ENCODE peak calls at places on chromosomes 4 and X, in five cellular contexts. X, E, K, O and N are unnamed samples.

GRCh38 chr4:154078504-154079350 is 289.8 kb upstream of the SFRP2 start:
- DNase-seq in X (no peak), E (no peak), K (no peak), O (no peak), N (no peak)

GRCh38 chr4:155017426-155017825 is 191.0 kb upstream of the NPY2R start:
- DNase-seq in E (no peak), O (no peak), X (no peak), K (no peak), N (no peak)

GRCh38 chr4:53919605-53920004 is 144.8 kb downstream of the CHIC2 start:
- DNase-seq in X (no peak), E (peak; percentile 35), O (no peak), K (peak; percentile 22), N (no peak)

GRCh38 chr4:14520171-14520570 is 482.1 kb upstream of the CPEB2 start:
- DNase-seq in E (peak; percentile 69), O (no peak), K (no peak), X (no peak), N (peak; percentile 12)

GRCh38 chr4:108043536-108043935 is 53.8 kb downstream of the HADH start:
- DNase-seq in E (no peak), X (no peak), O (no peak), K (no peak), N (no peak)

GRCh38 chr4:77073106-77073858 is 2.5 kb downstream of the CCNI start:
- DNase-seq in X (no peak), E (peak; percentile 59), O (no peak), K (peak; percentile 60), N (no peak)

GRCh38 chr4:53682196-53682595 is 90.9 kb upstream of the LNX1 start:
- DNase-seq in K (peak; percentile 84), E (no peak), O (no peak), X (no peak), N (peak; percentile 17)

GRCh38 chrX:856901-857300 is 226.3 kb downstream of the SHOX start:
- DNase-seq in E (no peak), K (no peak), O (no peak), X (no peak), N (no peak)

GRCh38 chrX:104565791-104566687 is at the start of gene IL1RAPL2:
- DNase-seq in X (peak; percentile 8), E (peak; percentile 20), O (peak; percentile 75), K (peak; percentile 34), N (peak; percentile 81)

GRCh38 chr4:82528074-82528473 is 33.7 kb downstream of the TMEM150C start:
- DNase-seq in K (no peak), O (no peak), X (no peak), E (no peak), N (no peak)

GRCh38 chr4:123783936-123784335 is 387.3 kb downstream of the SPRY1 start:
- DNase-seq in O (no peak), K (peak; percentile 44), X (no peak), E (peak; percentile 36), N (peak; percentile 18)

GRCh38 chr4:4859010-4859798 is at the start of gene MSX1:
- DNase-seq in E (peak; percentile 88), X (peak; percentile 81), O (peak; percentile 96), K (peak; percentile 96), N (peak; percentile 75)

GRCh38 chr4:173367946-173368345 is 2.8 kb upstream of the SAP30 start:
- DNase-seq in X (no peak), O (no peak), E (no peak), K (peak; percentile 55), N (peak; percentile 23)

GRCh38 chrX:22559506-22559905 is 286.8 kb downstream of the CBLL2 start:
- DNase-seq in E (no peak), X (no peak), O (no peak), K (no peak), N (peak; percentile 3)

GRCh38 chrX:47146121-47146935 is 1.3 kb downstream of the RBM10 start:
- DNase-seq in K (peak; percentile 37), O (no peak), X (no peak), E (no peak), N (no peak)

GRCh38 chr4:43782391-43782790 is 666.2 kb downstream of the KCTD8 start:
- DNase-seq in K (no peak), E (no peak), X (no peak), O (no peak), N (peak; percentile 54)

GRCh38 chr4:95129036-95129435 is 371.3 kb downstream of the BMPR1B start:
- DNase-seq in X (no peak), E (no peak), O (no peak), K (peak; percentile 2), N (no peak)

GRCh38 chrX:110847334-110847733 is 51.7 kb upstream of the CHRDL1 start:
- DNase-seq in X (peak; percentile 32), E (peak; percentile 61), O (no peak), K (peak; percentile 55), N (peak; percentile 78)

GRCh38 chr4:115126487-115126886 is 13.1 kb upstream of the NDST4 start:
- DNase-seq in K (no peak), O (no peak), X (no peak), E (no peak), N (no peak)

GRCh38 chrX:38172596-38172995 is 48.1 kb downstream of the SRPX start:
- DNase-seq in X (no peak), O (no peak), K (no peak), E (no peak), N (no peak)

GRCh38 chr4:37719021-37719420 is 32.8 kb upstream of the RELL1 start:
- DNase-seq in E (no peak), O (no peak), K (peak; percentile 53), X (no peak), N (peak; percentile 11)

GRCh38 chr4:88422403-88422802 is 34.5 kb upstream of the HERC5 start:
- DNase-seq in E (no peak), O (no peak), X (no peak), K (no peak), N (no peak)

GRCh38 chr4:69054578-69055200 is 41.6 kb upstream of the UGT2B7 start:
- DNase-seq in X (peak; percentile 66), O (no peak), E (peak; percentile 88), K (peak; percentile 73), N (peak; percentile 91)

GRCh38 chrX:87067795-87068194 is 449.8 kb upstream of the KLHL4 start:
- DNase-seq in O (no peak), K (no peak), E (no peak), X (no peak), N (no peak)

GRCh38 chrX:129979207-129979920 is 3.1 kb upstream of the BCORL1 start:
- DNase-seq in E (peak; percentile 40), O (peak; percentile 36), K (peak; percentile 30), X (no peak), N (no peak)

GRCh38 chr4:101782546-101782945 is 8.0 kb upstream of the BANK1 start:
- DNase-seq in E (peak; percentile 13), O (no peak), X (no peak), K (peak; percentile 8), N (peak; percentile 62)

GRCh38 chrX:69262036-69262905 is 97.0 kb upstream of the PJA1 start:
- DNase-seq in K (peak; percentile 4), E (peak; percentile 23), X (no peak), O (no peak), N (no peak)

GRCh38 chr4:99803702-99804101 is 12.9 kb upstream of the DAPP1 start:
- DNase-seq in O (no peak), X (no peak), K (no peak), E (no peak), N (no peak)

GRCh38 chr4:112860731-112861377 is 188.6 kb upstream of the ANK2 start:
- DNase-seq in E (no peak), K (no peak), O (no peak), X (no peak), N (no peak)

GRCh38 chr4:8473198-8473919 is 32.8 kb downstream of the TRMT44 start:
- DNase-seq in K (peak; percentile 42), E (no peak), X (no peak), O (peak; percentile 24), N (no peak)
- H2AFZ ChIP-seq in K (no peak overlapping the region), E (no peak overlapping the region), X (no peak overlapping the region), O (no peak overlapping the region), N (no peak overlapping the region)

GRCh38 chr4:74623041-74623440 is 171.3 kb downstream of the BTC start:
- DNase-seq in E (peak; percentile 70), X (peak; percentile 66), K (peak; percentile 51), O (no peak), N (peak; percentile 77)

GRCh38 chr4:74619931-74620702 is 174.2 kb downstream of the BTC start:
- DNase-seq in O (no peak), X (no peak), E (peak; percentile 24), K (peak; percentile 33), N (peak; percentile 39)

GRCh38 chr4:74618659-74619058 is 173.7 kb downstream of the AREG start:
- DNase-seq in E (peak; percentile 45), O (no peak), X (no peak), K (peak; percentile 48), N (peak; percentile 84)

GRCh38 chr4:74624351-74625151 is 169.8 kb downstream of the BTC start:
- DNase-seq in X (peak; percentile 85), E (peak; percentile 97), K (peak; percentile 85), O (no peak), N (peak; percentile 91)

GRCh38 chr4:74621616-74622015 is 172.7 kb downstream of the BTC start:
- DNase-seq in X (no peak), K (no peak), E (no peak), O (no peak), N (peak; percentile 58)
- H3K4me1 ChIP-seq in X (peaks cover 42% of the 10 kb centered on the region), K (peaks cover 35% of the 10 kb centered on the region), E (peaks cover 2% of the 10 kb centered on the region), O (no peaks in the 10 kb centered on the region), N (peaks cover 86% of the 10 kb centered on the region)

GRCh38 chr4:8872402-8873291 is 1.0 kb upstream of the HMX1 start:
- DNase-seq in X (no peak), E (no peak), O (no peak), K (no peak), N (no peak)

GRCh38 chr4:8874003-8874895 is 2.6 kb upstream of the HMX1 start:
- DNase-seq in O (no peak), K (no peak), E (no peak), X (no peak), N (no peak)

GRCh38 chr4:8877780-8878040 is 6.1 kb upstream of the HMX1 start:
- DNase-seq in K (no peak), O (no peak), E (no peak), X (no peak), N (no peak)

GRCh38 chr4:8876982-8877779 is 5.5 kb upstream of the HMX1 start:
- DNase-seq in O (no peak), X (no peak), E (no peak), K (no peak), N (no peak)

DNA sequence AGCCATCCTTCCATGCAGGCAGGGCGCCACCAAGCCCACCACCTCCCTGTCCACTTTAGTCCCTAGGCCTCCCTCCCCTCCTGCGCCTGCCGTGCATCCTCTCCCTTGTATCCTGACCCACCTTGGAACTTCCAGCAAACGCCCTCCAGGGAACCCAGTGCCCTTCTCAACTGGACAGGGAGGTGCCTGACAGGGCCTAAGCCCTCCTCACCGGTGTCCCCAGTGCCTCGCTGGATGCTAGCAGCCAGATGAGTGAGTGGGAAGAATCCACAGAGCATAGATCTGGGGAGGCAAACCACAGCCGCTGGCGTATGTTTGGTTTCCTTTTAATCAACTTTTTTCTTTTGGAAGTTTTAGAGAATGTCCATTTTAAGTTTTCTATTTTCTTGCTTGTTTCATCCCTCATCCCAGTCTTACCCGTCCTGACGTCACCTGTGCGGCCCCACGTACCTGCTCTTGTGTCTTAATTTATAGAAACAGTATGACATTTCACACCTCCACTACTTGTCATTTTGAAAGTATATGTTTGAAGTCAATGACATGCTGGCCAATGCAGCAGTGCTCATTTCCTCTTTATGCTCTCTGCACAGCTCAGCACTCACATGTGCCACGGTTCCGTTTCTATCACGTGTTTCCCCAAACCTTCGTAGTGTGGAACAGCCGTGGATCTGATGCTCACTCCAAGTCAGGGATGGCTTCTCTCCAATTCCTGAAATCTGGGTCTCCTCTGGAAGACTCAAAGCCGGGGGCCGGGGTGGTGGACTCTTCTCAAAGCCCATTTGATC is 3.4 kb upstream of the HMX1 start:
- DNase-seq in E (no peak), K (no peak), O (no peak), X (no peak), N (no peak)
- H3K27me3 ChIP-seq in E (peaks cover 88% of the 10 kb centered on the region), K (peaks cover 66% of the 10 kb centered on the region), O (peaks cover 90% of the 10 kb centered on the region), X (peaks cover 8% of the 10 kb centered on the region), N (peaks cover 21% of the 10 kb centered on the region)

GRCh38 chr4:151866266-151866918 is 105.6 kb upstream of the GATB start:
- DNase-seq in K (no peak), X (no peak), E (no peak), O (no peak), N (no peak)
- H2AFZ ChIP-seq in K (no peak overlapping the region), X (no peak overlapping the region), E (no peak overlapping the region), O (no peak overlapping the region), N (no peak overlapping the region)